ENCODE peak calls at places on chromosomes 7 and 10, in nine cellular contexts. M is BJ, A is bronchial epithelial cell, R is breast epithelium, S is neural progenitor cell, U is IMR-90, F is transverse colon, I is heart right ventricle, O is tibial nerve. B is an unnamed sample. For H3K36me3 and H3K27me3, the result is how much of the 10 kb centered on the place peaks cover.

GRCh38 chr7:33774762-33775523 is 130.4 kb upstream of the BMPER start:
- DNase-seq in S (no peak), M (no peak), U (peak), I (peak), F (peak), O (peak), R (no peak), A (peak), B (peak)

GRCh38 chr10:28879875-28880381 is 202.6 kb downstream of the BAMBI start:
- DNase-seq in U (no peak), I (peak), O (no peak), R (no peak), M (no peak), S (peak), A (no peak), F (no peak), B (no peak)

GRCh38 chr7:4682621-4683042 is 537 bp downstream of the FOXK1 start:
- DNase-seq in O (no peak), A (peak), S (no peak), U (peak), R (no peak), I (peak), F (peak), M (no peak), B (no peak)

GRCh38 chr7:132161231-132161915 is 414.9 kb downstream of the PLXNA4 start:
- DNase-seq in F (no peak), A (no peak), M (no peak), O (no peak), I (peak), U (no peak), S (no peak), R (no peak), B (no peak)

GRCh38 chr10:89576022-89576421 is 40.6 kb upstream of the SLC16A12 start:
- DNase-seq in I (no peak), M (no peak), S (no peak), A (no peak), O (no peak), U (no peak), F (no peak), R (no peak), B (no peak)

GRCh38 chr10:42926831-42927230 is 144.2 kb downstream of the BMS1 start:
- DNase-seq in M (no peak), S (peak), R (no peak), U (no peak), A (no peak), I (no peak), O (no peak), F (no peak), B (no peak)

GRCh38 chr10:76444034-76444800 is 1012.8 kb downstream of the LRMDA start:
- DNase-seq in O (peak), I (no peak), U (peak), F (peak), M (no peak), R (no peak), A (no peak), S (no peak), B (no peak)

GRCh38 chr7:127251458-127252379 is 1.0 kb downstream of the GRM8 start:
- DNase-seq in O (no peak), A (peak), S (peak), F (peak), M (no peak), R (no peak), U (no peak), I (no peak), B (no peak)

GRCh38 chr7:64174941-64175340 is 32.1 kb upstream of the ZNF735 start:
- DNase-seq in S (no peak), A (no peak), I (no peak), O (no peak), M (no peak), R (no peak), U (no peak), F (no peak), B (no peak)

GRCh38 chr7:44700322-44700721 is 48.3 kb upstream of the ZMIZ2 start:
- DNase-seq in A (no peak), S (no peak), I (no peak), O (no peak), R (no peak), U (no peak), F (no peak), M (no peak), B (no peak)

GRCh38 chr10:6580279-6581029 is 378 bp upstream of the PRKCQ start:
- DNase-seq in F (peak), O (peak), S (peak), A (peak), U (peak), I (peak), M (peak), R (no peak), B (no peak)

GRCh38 chr7:123966936-123967335 is 41.9 kb downstream of the SPAM1 start:
- DNase-seq in S (no peak), A (no peak), M (no peak), F (no peak), I (no peak), U (no peak), O (no peak), R (no peak), B (no peak)

GRCh38 chr7:1531263-1531978 is 919 bp downstream of the MAFK start:
- DNase-seq in O (peak), I (peak), S (no peak), F (peak), M (no peak), R (peak), U (peak), A (peak), B (no peak)

GRCh38 chr10:89100680-89101079 is 106.4 kb downstream of the CH25H start:
- DNase-seq in M (no peak), A (no peak), F (no peak), I (no peak), O (no peak), S (no peak), R (no peak), U (peak), B (no peak)

GRCh38 chr10:21261705-21262285 is 263.7 kb downstream of the SKIDA1 start:
- DNase-seq in O (no peak), F (no peak), R (no peak), U (no peak), I (no peak), A (no peak), M (no peak), S (peak), B (no peak)

GRCh38 chr7:43764807-43765491 is 6.5 kb downstream of the BLVRA start:
- DNase-seq in M (peak), U (peak), R (no peak), S (no peak), I (no peak), O (no peak), F (no peak), A (peak), B (peak)

GRCh38 chr10:59148701-59149100 is 27.7 kb upstream of the PHYHIPL start:
- DNase-seq in O (no peak), M (no peak), R (no peak), I (no peak), A (no peak), U (no peak), S (no peak), F (no peak), B (no peak)

GRCh38 chr7:53800746-53801145 is 741.4 kb upstream of the VSTM2A start:
- DNase-seq in A (no peak), U (no peak), S (no peak), F (no peak), I (no peak), R (no peak), M (no peak), O (no peak), B (no peak)

GRCh38 chr10:90319188-90319914 is 538.5 kb downstream of the HTR7 start:
- DNase-seq in S (peak), U (peak), F (no peak), A (peak), M (no peak), I (no peak), R (no peak), O (no peak), B (peak)

GRCh38 chr7:151705744-151706567 is 171.0 kb downstream of the PRKAG2 start:
- DNase-seq in F (peak), M (no peak), A (peak), R (no peak), O (no peak), U (peak), I (peak), S (peak), B (no peak)

GRCh38 chr10:35961501-35961900 is 319.4 kb upstream of the FZD8 start:
- DNase-seq in O (no peak), M (no peak), S (no peak), I (no peak), A (peak), F (no peak), U (peak), R (no peak), B (peak)

GRCh38 chr10:13099666-13100348 is at the start of gene OPTN:
- DNase-seq in F (peak), S (peak), A (peak), M (no peak), I (peak), O (peak), U (peak), R (peak), B (peak)

GRCh38 chr10:11874568-11875182 is 51.5 kb downstream of the PROSER2 start:
- DNase-seq in O (no peak), U (peak), R (peak), F (no peak), M (no peak), S (peak), A (peak), I (peak), B (no peak)

GRCh38 chr10:43806851-43807640 is 158.4 kb upstream of the ZNF32 start:
- DNase-seq in A (no peak), I (no peak), U (no peak), M (no peak), F (no peak), O (no peak), R (no peak), S (no peak), B (no peak)

GRCh38 chr10:128567561-128567960 is 441.3 kb upstream of the MKI67 start:
- DNase-seq in A (no peak), S (no peak), I (peak), R (no peak), M (no peak), U (no peak), O (no peak), F (no peak), B (no peak)

GRCh38 chr10:69797959-69798358 is 3.7 kb upstream of the COL13A1 start:
- DNase-seq in U (no peak), S (no peak), R (no peak), I (no peak), O (no peak), A (peak), M (no peak), F (no peak), B (no peak)

GRCh38 chr10:131033166-131034085 is 278.1 kb downstream of the TCERG1L start:
- DNase-seq in F (no peak), U (no peak), I (no peak), A (no peak), M (no peak), O (no peak), S (no peak), R (peak), B (no peak)

DNA sequence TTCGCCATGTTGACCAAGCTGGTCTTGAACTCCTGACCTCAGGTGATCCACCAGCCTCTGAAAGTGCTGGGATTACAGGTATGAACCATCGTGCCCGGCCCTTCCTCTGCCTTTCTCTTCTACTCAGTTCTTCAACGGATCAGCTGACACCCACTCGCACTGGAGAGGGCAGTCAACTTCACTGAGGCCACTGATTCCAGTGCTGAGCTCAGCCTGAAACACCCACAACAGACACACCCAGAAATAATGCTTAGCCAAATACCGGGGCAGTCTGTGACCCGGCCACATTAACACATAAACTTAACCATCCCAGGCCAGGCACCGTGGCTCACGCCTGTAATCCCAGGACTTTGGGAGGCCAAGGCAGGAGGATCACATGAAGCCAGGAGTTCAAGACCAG is 119.3 kb upstream of the CHST15 start:
- DNase-seq in M (no peak), A (no peak), S (no peak), I (no peak), R (no peak), U (no peak), F (no peak), O (no peak), B (no peak)
- H3K36me3 ChIP-seq in M (under half), A (under half), S (under half), I (under half), R (under half), U (under half), F (under half), O (under half), B (under half)

GRCh38 chr10:15548331-15548730 is 171.4 kb downstream of the ITGA8 start:
- DNase-seq in U (no peak), I (no peak), O (no peak), F (no peak), S (peak), R (no peak), M (no peak), A (no peak), B (no peak)
- TF ChIP-seq CTCF in U (no peak), I (no peak), O (no peak), F (no peak), S (no peak), R (no peak), M (no peak), A (no peak), B (no peak)

GRCh38 chr10:129966831-129967578 is 2.9 kb upstream of the EBF3 start:
- DNase-seq in S (peak), M (no peak), R (no peak), F (no peak), U (no peak), O (no peak), I (no peak), A (no peak), B (no peak)
- H3K27me3 ChIP-seq in S (half or more), M (half or more), R (under half), F (half or more), U (half or more), O (half or more), I (half or more), A (half or more), B (half or more)

GRCh38 chr10:132994371-132994796 is 52.0 kb upstream of the CFAP46 start:
- DNase-seq in U (peak), F (no peak), A (no peak), S (peak), O (no peak), R (no peak), I (no peak), M (no peak), B (no peak)
- H3K36me3 ChIP-seq in U (under half), F (under half), A (under half), S (under half), O (under half), R (under half), I (under half), M (under half), B (under half)

DNA sequence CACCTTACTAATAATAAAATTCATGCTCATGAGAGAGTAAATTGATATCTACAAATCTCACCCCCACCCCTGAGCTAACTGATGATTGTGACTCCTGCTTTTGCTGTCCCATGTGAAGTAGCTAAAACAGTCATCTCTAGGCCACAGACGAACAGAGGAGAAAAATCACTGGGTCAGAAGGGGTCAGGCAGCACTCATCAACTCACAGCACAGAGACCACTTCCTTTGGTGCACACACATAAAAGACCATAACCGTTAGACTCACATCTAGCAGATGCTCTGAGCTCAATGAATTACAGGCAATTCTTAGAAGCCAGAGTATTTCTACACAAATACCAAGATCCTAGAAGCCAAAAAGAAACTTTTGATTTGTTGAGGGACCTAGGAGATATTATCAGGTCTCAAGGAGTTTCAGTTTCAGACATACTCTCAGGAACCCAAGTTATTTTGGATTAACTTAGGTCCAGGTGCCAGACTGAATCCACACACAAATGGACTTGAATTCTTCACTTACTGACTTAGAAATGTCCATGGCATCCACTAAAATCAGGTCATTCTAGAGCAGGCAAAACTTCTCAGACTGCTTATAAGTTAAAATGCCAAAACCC is 65.0 kb upstream of the TES start:
- DNase-seq in U (peak), A (no peak), M (no peak), O (no peak), S (no peak), F (no peak), I (no peak), R (no peak), B (no peak)
- TF ChIP-seq CTCF in U (no peak), A (no peak), M (no peak), O (no peak), S (no peak), F (no peak), I (no peak), R (no peak), B (no peak)

GRCh38 chr10:104323085-104323484 is 15.2 kb downstream of the ITPRIP start:
- DNase-seq in U (no peak), I (no peak), M (no peak), R (no peak), O (no peak), S (no peak), A (no peak), F (no peak), B (no peak)

GRCh38 chr10:104323721-104324686 is 14.3 kb downstream of the ITPRIP start:
- DNase-seq in S (no peak), I (no peak), R (peak), F (no peak), U (no peak), A (no peak), O (no peak), M (no peak), B (no peak)

GRCh38 chr10:104325436-104326430 is 12.5 kb downstream of the ITPRIP start:
- DNase-seq in R (no peak), S (no peak), U (no peak), F (no peak), M (no peak), I (no peak), A (no peak), O (no peak), B (no peak)

GRCh38 chr10:104326991-104327610 is 11.2 kb downstream of the ITPRIP start:
- DNase-seq in F (no peak), S (no peak), I (no peak), U (no peak), R (peak), A (no peak), M (no peak), O (no peak), B (no peak)

GRCh38 chr10:104324931-104325330 is 13.3 kb downstream of the ITPRIP start:
- DNase-seq in F (no peak), R (no peak), A (no peak), I (no peak), M (no peak), O (no peak), S (no peak), U (no peak), B (no peak)
- H3K27me3 ChIP-seq in F (under half), R (under half), A (under half), I (under half), M (under half), O (under half), S (under half), U (under half), B (under half)

DNA sequence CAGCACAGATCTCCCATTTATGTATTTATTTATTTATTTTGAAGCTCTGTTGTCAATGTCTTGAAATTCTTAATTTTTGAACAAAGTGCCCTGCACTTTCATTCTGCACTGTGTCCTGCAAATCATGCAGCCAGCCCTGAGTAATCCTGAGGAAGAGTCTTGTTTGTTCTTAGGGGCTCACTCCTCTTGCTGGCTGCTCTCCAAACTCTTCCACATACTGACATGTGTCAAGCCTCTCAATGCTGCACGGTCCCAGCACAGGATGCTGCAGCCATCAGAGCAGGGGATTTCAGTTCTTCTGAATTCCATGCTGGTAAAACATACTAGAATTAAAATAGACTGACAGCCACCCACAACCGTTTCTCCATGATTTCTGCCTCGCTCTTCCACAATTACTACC is 207.2 kb downstream of the PARD3 start:
- DNase-seq in U (peak), M (no peak), A (no peak), I (no peak), S (no peak), O (no peak), R (no peak), F (no peak), B (peak)
- H3K36me3 ChIP-seq in U (under half), M (under half), A (under half), I (under half), S (under half), O (under half), R (under half), F (under half), B (under half)

GRCh38 chr7:136213012-136213411 is 235.9 kb upstream of the MTPN start:
- DNase-seq in R (no peak), O (no peak), U (no peak), A (no peak), F (no peak), M (no peak), I (no peak), S (no peak), B (no peak)

GRCh38 chr7:136214356-136214755 is 237.2 kb upstream of the MTPN start:
- DNase-seq in O (no peak), U (peak), M (no peak), S (no peak), R (no peak), F (no peak), A (no peak), I (no peak), B (no peak)
- TF ChIP-seq CTCF in O (no peak), U (no peak), M (no peak), S (peak), R (no peak), F (no peak), A (no peak), I (no peak), B (no peak)

GRCh38 chr10:3006093-3006492 is 61.3 kb upstream of the PFKP start:
- DNase-seq in R (no peak), A (no peak), F (no peak), U (no peak), O (no peak), I (no peak), S (no peak), M (no peak), B (no peak)
- H3K27me3 ChIP-seq in R (under half), A (under half), F (under half), U (under half), O (under half), I (under half), S (under half), M (under half), B (under half)

DNA sequence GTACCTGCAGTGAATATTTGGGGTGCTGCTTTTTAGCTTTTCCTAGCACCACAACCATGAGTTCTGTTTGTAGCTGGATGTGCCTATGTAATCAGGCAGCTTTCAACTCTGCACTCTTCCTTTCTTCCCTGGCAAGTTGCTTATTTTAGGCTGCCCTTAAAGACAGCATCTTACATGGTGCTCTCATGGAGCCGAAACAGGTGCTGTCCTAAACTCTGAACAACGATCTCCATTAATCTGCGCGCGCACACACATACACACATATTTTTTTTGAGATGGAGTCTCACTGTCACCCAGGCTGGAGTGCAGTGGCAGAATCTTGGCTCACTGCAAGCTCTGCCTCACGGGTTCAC is 9.1 kb downstream of the RPS24 start:
- DNase-seq in S (no peak), O (no peak), U (no peak), F (no peak), A (no peak), I (no peak), M (no peak), R (no peak), B (no peak)
- H3K36me3 ChIP-seq in S (under half), O (under half), U (under half), F (under half), A (under half), I (half or more), M (under half), R (under half), B (under half)